ENCODE peak calls at places on chromosomes 16 and 17, in six cellular contexts. Z, C, L, O, D and T are unnamed samples.

GRCh38 chr17:80835816-80836657 is 155.6 kb upstream of the CHMP6 start:
- DNase-seq in Z (peak), C (no peak), L (no peak), O (no peak), D (no peak), T (no peak)

GRCh38 chr17:39218906-39219305 is 6.8 kb downstream of the STAC2 start:
- DNase-seq in Z (no peak), C (no peak), L (no peak), O (no peak), D (no peak), T (no peak)

GRCh38 chr17:75695141-75695829 is 26.0 kb upstream of the ITGB4 start:
- DNase-seq in Z (no peak), C (no peak), L (no peak), O (no peak), D (no peak), T (no peak)

GRCh38 chr17:2263183-2263954 is 40.2 kb downstream of the SMG6 start:
- DNase-seq in Z (no peak), C (no peak), L (no peak), O (no peak), D (no peak), T (no peak)

GRCh38 chr17:48624544-48625501 is 1.3 kb downstream of the HOXB9 start:
- DNase-seq in Z (peak), C (peak), L (peak), O (no peak), D (no peak), T (no peak)

GRCh38 chr17:32609085-32609484 is 122.3 kb downstream of the CDK5R1 start:
- DNase-seq in Z (no peak), C (peak), L (peak), O (peak), D (peak), T (peak)

GRCh38 chr17:75406222-75406615 is 741 bp upstream of the GRB2 start:
- DNase-seq in Z (no peak), C (no peak), L (no peak), O (no peak), D (no peak), T (no peak)

GRCh38 chr17:77089118-77089477 is 51.7 kb upstream of the SEC14L1 start:
- DNase-seq in Z (no peak), C (no peak), L (no peak), O (no peak), D (no peak), T (no peak)

GRCh38 chr16:377419-377951 is 4.3 kb downstream of the PGAP6 start:
- DNase-seq in Z (no peak), C (no peak), L (no peak), O (no peak), D (no peak), T (no peak)

GRCh38 chr17:2462481-2462880 is 49.2 kb downstream of the METTL16 start:
- DNase-seq in Z (no peak), C (no peak), L (no peak), O (no peak), D (no peak), T (no peak)

GRCh38 chr16:31202402-31203385 is at the start of gene PYCARD:
- DNase-seq in Z (no peak), C (no peak), L (no peak), O (no peak), D (no peak), T (peak)

GRCh38 chr17:82449136-82449882 is 1.2 kb downstream of the CYBC1 start:
- DNase-seq in Z (no peak), C (no peak), L (peak), O (peak), D (peak), T (peak)